ENCODE peak calls at places on chromosomes 2 and 18, in nine cellular contexts. One of them, this sample, is unnamed.

GRCh38 chr2:128325665-128326181 is 7.1 kb upstream of the HS6ST1 start:
- DNase-seq in GM12892: no peak
- DNase-seq in left kidney: no peak
- DNase-seq in caudate nucleus: no peak
- DNase-seq in WERI-Rb-1: no peak
- DNase-seq in stomach: peak; percentile 60
- DNase-seq in tibial artery: peak; percentile 89
- DNase-seq in stimulated activated CD4-positive, alpha-beta T cell treated with anti-CD3 and anti-CD28 coated beads, TNF-alpha, amount 100 ng/mL, for 4 hours: no peak
- DNase-seq in A172: no peak
- DNase-seq in this sample: peak; percentile 72

GRCh38 chr18:13809521-13810252 is 14.3 kb upstream of the MC5R start:
- DNase-seq in GM12892: no peak
- DNase-seq in left kidney: peak; percentile 75
- DNase-seq in caudate nucleus: no peak
- DNase-seq in WERI-Rb-1: no peak
- DNase-seq in stomach: no peak
- DNase-seq in tibial artery: no peak
- DNase-seq in stimulated activated CD4-positive, alpha-beta T cell treated with anti-CD3 and anti-CD28 coated beads, TNF-alpha, amount 100 ng/mL, for 4 hours: no peak
- DNase-seq in A172: no peak
- DNase-seq in this sample: no peak

GRCh38 chr2:210162466-210163124 is 8.6 kb downstream of the KANSL1L start:
- DNase-seq in GM12892: no peak
- DNase-seq in left kidney: peak; percentile 18
- DNase-seq in caudate nucleus: no peak
- DNase-seq in WERI-Rb-1: no peak
- DNase-seq in stomach: no peak
- DNase-seq in tibial artery: no peak
- DNase-seq in stimulated activated CD4-positive, alpha-beta T cell treated with anti-CD3 and anti-CD28 coated beads, TNF-alpha, amount 100 ng/mL, for 4 hours: no peak
- DNase-seq in A172: no peak
- DNase-seq in this sample: no peak

GRCh38 chr2:238291550-238292281 is 3.3 kb upstream of the PER2 start:
- DNase-seq in GM12892: no peak
- DNase-seq in left kidney: no peak
- DNase-seq in caudate nucleus: no peak
- DNase-seq in WERI-Rb-1: no peak
- DNase-seq in stomach: no peak
- DNase-seq in tibial artery: no peak
- DNase-seq in stimulated activated CD4-positive, alpha-beta T cell treated with anti-CD3 and anti-CD28 coated beads, TNF-alpha, amount 100 ng/mL, for 4 hours: no peak
- DNase-seq in A172: no peak
- DNase-seq in this sample: no peak

GRCh38 chr2:191907091-191907490 is 60.2 kb upstream of the CAVIN2 start:
- DNase-seq in GM12892: no peak
- DNase-seq in left kidney: no peak
- DNase-seq in caudate nucleus: no peak
- DNase-seq in WERI-Rb-1: no peak
- DNase-seq in stomach: no peak
- DNase-seq in tibial artery: no peak
- DNase-seq in stimulated activated CD4-positive, alpha-beta T cell treated with anti-CD3 and anti-CD28 coated beads, TNF-alpha, amount 100 ng/mL, for 4 hours: no peak
- DNase-seq in A172: peak; percentile 55
- DNase-seq in this sample: no peak

GRCh38 chr18:46296656-46297055 is 192.5 kb downstream of the HAUS1 start:
- DNase-seq in GM12892: no peak
- DNase-seq in left kidney: no peak
- DNase-seq in caudate nucleus: no peak
- DNase-seq in WERI-Rb-1: no peak
- DNase-seq in stomach: no peak
- DNase-seq in tibial artery: no peak
- DNase-seq in stimulated activated CD4-positive, alpha-beta T cell treated with anti-CD3 and anti-CD28 coated beads, TNF-alpha, amount 100 ng/mL, for 4 hours: no peak
- DNase-seq in A172: no peak
- DNase-seq in this sample: no peak

GRCh38 chr2:224638338-224638823 is 53.2 kb upstream of the CUL3 start:
- DNase-seq in GM12892: peak; percentile 27
- DNase-seq in left kidney: no peak
- DNase-seq in caudate nucleus: no peak
- DNase-seq in WERI-Rb-1: no peak
- DNase-seq in stomach: peak; percentile 43
- DNase-seq in tibial artery: no peak
- DNase-seq in stimulated activated CD4-positive, alpha-beta T cell treated with anti-CD3 and anti-CD28 coated beads, TNF-alpha, amount 100 ng/mL, for 4 hours: no peak
- DNase-seq in A172: no peak
- DNase-seq in this sample: no peak

GRCh38 chr18:58496937-58497336 is 132.0 kb downstream of the ALPK2 start:
- DNase-seq in GM12892: no peak
- DNase-seq in left kidney: peak; percentile 35
- DNase-seq in caudate nucleus: no peak
- DNase-seq in WERI-Rb-1: peak; percentile 58
- DNase-seq in stomach: no peak
- DNase-seq in tibial artery: no peak
- DNase-seq in stimulated activated CD4-positive, alpha-beta T cell treated with anti-CD3 and anti-CD28 coated beads, TNF-alpha, amount 100 ng/mL, for 4 hours: no peak
- DNase-seq in A172: no peak
- DNase-seq in this sample: no peak

This sample was measured in ascending aorta.